ENCODE peak calls at places on chromosomes 12 and 14, in seven cellular contexts. S is cardiac muscle cell; F is adrenal gland; Z is CD8-positive, alpha-beta T cell; G is heart left ventricle; Y is ovary; V is HCT116. K is an unnamed sample.

GRCh38 chr14:93133476-93133875 is 17.8 kb upstream of the ITPK1 start:
- DNase-seq in S (no peak), F (peak; percentile 65), Y (no peak), V (no peak), G (no peak), Z (no peak), K (peak; percentile 78)

GRCh38 chr14:89435527-89436273 is 18.7 kb upstream of the FOXN3 start:
- DNase-seq in G (no peak), Y (peak; percentile 8), S (no peak), Z (no peak), F (no peak), V (no peak), K (no peak)

GRCh38 chr12:116551952-116552749 is 7.0 kb upstream of the MAP1LC3B2 start:
- DNase-seq in Z (no peak), G (peak; percentile 43), F (peak; percentile 19), Y (no peak), V (peak; percentile 40), S (no peak), K (peak; percentile 59)

GRCh38 chr14:64531567-64531966 is 9.0 kb upstream of the HSPA2 start:
- DNase-seq in Y (no peak), S (no peak), V (no peak), F (no peak), Z (no peak), G (no peak), K (no peak)

GRCh38 chr14:75247286-75247922 is 31.2 kb upstream of the FOS start:
- DNase-seq in G (no peak), Z (peak; percentile 67), V (no peak), Y (no peak), F (no peak), S (no peak), K (no peak)

GRCh38 chr14:67645414-67645813 is 25.7 kb downstream of the ARG2 start:
- DNase-seq in G (peak; percentile 46), V (no peak), F (no peak), Y (no peak), S (no peak), Z (no peak), K (no peak)

GRCh38 chr12:12022306-12022931 is 48.3 kb upstream of the BCL2L14 start:
- DNase-seq in S (no peak), F (peak; percentile 26), V (no peak), Y (no peak), G (no peak), Z (no peak), K (no peak)

GRCh38 chr12:68530965-68531364 is 79.7 kb upstream of the RAP1B start:
- DNase-seq in F (peak; percentile 7), V (no peak), Z (no peak), G (peak; percentile 25), Y (no peak), S (no peak), K (peak; percentile 45)

GRCh38 chr12:7134371-7135166 is 4.4 kb downstream of the CLSTN3 start:
- DNase-seq in Y (no peak), F (no peak), S (no peak), G (no peak), V (no peak), Z (no peak), K (no peak)

GRCh38 chr12:96192926-96193573 is 1.1 kb upstream of the ELK3 start:
- DNase-seq in F (no peak), Z (peak; percentile 16), V (no peak), Y (no peak), S (no peak), G (no peak), K (no peak)

GRCh38 chr14:62289471-62289870 is 527.3 kb downstream of the SNAPC1 start:
- DNase-seq in Z (no peak), Y (no peak), G (no peak), V (no peak), S (no peak), F (no peak), K (no peak)

GRCh38 chr12:22628228-22628627 is 3.3 kb downstream of the ETNK1 start:
- DNase-seq in Z (no peak), V (no peak), S (no peak), F (no peak), G (no peak), Y (no peak), K (no peak)

GRCh38 chr12:109053382-109054123 is 1.2 kb downstream of the USP30 start:
- DNase-seq in S (peak; percentile 1), F (peak; percentile 21), Z (peak; percentile 24), Y (no peak), V (no peak), G (no peak), K (no peak)

GRCh38 chr14:105212541-105213305 is 31.6 kb upstream of the NUDT14 start:
- DNase-seq in F (no peak), Y (no peak), S (no peak), Z (no peak), G (no peak), V (no peak), K (no peak)

GRCh38 chr12:124595444-124595843 is 28.0 kb upstream of the NCOR2 start:
- DNase-seq in V (no peak), Y (no peak), G (no peak), S (no peak), F (no peak), Z (no peak), K (no peak)
- H3K9me3 ChIP-seq in V (no peaks in the 10 kb centered on the region), Y (no peaks in the 10 kb centered on the region), G (no peaks in the 10 kb centered on the region), S (no peaks in the 10 kb centered on the region), F (no peaks in the 10 kb centered on the region), Z (no peaks in the 10 kb centered on the region), K (no peaks in the 10 kb centered on the region)

GRCh38 chr12:110343921-110344555 is 59.5 kb downstream of the ANAPC7 start:
- DNase-seq in V (no peak), G (no peak), S (no peak), Z (no peak), F (no peak), Y (no peak), K (no peak)
- H3K27ac ChIP-seq in V (no peak overlapping the region), G (no peak overlapping the region), S (peak overlapping the region; percentile 50), Z (no peak overlapping the region), F (no peak overlapping the region), Y (no peak overlapping the region), K (no peak overlapping the region)

GRCh38 chr12:124761876-124762275 is 101.8 kb downstream of the SCARB1 start:
- DNase-seq in F (no peak), S (peak; percentile 35), G (peak; percentile 84), Z (no peak), V (no peak), Y (no peak), K (no peak)
- H3K9me3 ChIP-seq in F (no peaks in the 10 kb centered on the region), S (no peaks in the 10 kb centered on the region), G (peaks cover 6% of the 10 kb centered on the region), Z (peaks cover 10% of the 10 kb centered on the region), V (peaks cover 13% of the 10 kb centered on the region), Y (no peaks in the 10 kb centered on the region), K (peaks cover 9% of the 10 kb centered on the region)

DNA sequence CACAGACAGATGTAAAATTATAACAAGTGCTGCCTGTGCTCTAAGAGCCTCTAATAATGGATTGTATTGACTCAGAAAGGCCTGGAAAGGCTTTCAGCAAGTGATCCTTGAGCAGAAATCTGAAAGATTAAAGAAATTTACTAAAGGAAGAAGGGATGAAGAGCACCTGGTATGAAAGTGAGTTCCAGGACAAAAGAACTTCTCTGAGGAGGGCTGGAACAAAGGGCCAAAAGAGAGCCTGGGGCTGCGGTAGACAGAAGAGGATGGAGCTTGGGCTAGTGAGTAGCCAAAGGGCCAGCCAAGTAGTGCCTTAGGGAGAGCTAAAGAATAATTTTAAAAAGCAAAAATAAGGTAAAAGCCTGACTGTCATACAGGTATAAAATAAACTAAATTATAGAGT is 44.0 kb downstream of the BCAT1 start:
- DNase-seq in Z (no peak), G (no peak), S (no peak), V (no peak), F (no peak), Y (no peak), K (no peak)
- H3K27ac ChIP-seq in Z (no peak overlapping the region), G (no peak overlapping the region), S (no peak overlapping the region), V (no peak overlapping the region), F (no peak overlapping the region), Y (no peak overlapping the region), K (no peak overlapping the region)

DNA sequence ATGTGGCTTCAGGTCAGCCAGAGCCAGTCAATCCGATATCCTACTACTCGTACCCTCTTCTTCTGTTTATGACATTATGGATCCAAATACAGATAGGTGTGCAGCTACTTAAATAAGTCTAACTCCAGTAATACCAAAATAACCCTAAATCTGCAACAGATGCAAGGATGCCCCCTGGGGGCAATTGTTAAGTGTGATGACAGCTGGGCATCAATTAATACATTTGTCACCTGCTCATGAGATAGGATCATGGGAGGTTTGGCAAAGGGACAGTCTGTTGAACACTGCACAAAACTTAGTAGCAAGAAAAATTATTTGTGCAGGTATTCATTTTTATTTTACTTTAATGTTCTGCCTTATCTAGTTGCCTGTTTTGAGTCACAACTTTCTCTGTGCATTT is 83.2 kb downstream of the SLC38A6 start:
- DNase-seq in Y (no peak), G (no peak), F (no peak), Z (no peak), V (no peak), S (no peak), K (no peak)
- H3K9me3 ChIP-seq in Y (no peaks in the 10 kb centered on the region), G (no peaks in the 10 kb centered on the region), F (no peaks in the 10 kb centered on the region), Z (no peaks in the 10 kb centered on the region), V (no peaks in the 10 kb centered on the region), S (no peaks in the 10 kb centered on the region), K (no peaks in the 10 kb centered on the region)

DNA sequence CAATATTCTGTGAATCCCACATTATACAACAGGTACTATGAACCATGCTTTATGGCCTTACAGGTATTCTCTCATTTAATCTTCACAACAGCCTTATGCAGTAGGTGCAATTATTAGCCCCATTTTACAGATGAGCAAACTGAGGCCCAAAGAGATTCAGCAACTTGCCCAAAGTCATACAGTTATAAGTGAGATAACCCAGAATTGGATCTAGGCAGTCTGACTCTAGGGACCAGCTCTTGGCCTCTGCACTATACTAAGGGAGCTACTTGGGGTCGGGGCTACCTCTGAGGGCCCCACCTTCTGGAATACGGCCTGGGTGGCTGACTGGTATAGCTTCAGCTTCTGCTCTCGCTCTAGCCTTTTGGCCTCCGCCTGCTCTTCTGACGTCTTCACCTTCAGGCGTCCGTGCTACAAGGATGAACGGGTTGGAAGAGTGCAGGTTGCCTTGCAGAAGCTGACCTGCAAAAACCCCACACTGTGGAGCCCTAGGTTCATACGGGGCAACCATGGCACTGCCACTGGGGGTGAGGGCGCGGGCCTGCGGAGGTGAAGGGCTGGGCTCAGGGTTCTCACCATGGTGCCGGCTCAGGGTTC is 762 bp downstream of the RABGGTA start:
- DNase-seq in V (peak; percentile 8), F (no peak), Z (no peak), S (no peak), G (no peak), Y (no peak), K (no peak)
- H3K27ac ChIP-seq in V (peak overlapping the region; percentile 86), F (peak overlapping the region; percentile 99), Z (peak overlapping the region; percentile 93), S (peak overlapping the region; percentile 93), G (peak overlapping the region; percentile 99), Y (peak overlapping the region; percentile 76), K (peak overlapping the region; percentile 94)

GRCh38 chr12:132295101-132295526 is 34.3 kb downstream of the GALNT9 start:
- DNase-seq in S (no peak), V (no peak), Z (no peak), F (no peak), G (no peak), Y (no peak), K (no peak)
- H3K9me3 ChIP-seq in S (no peaks in the 10 kb centered on the region), V (no peaks in the 10 kb centered on the region), Z (no peaks in the 10 kb centered on the region), F (no peaks in the 10 kb centered on the region), G (no peaks in the 10 kb centered on the region), Y (no peaks in the 10 kb centered on the region), K (no peaks in the 10 kb centered on the region)

GRCh38 chr12:52151859-52152783 is 39.7 kb downstream of the KRT80 start:
- DNase-seq in S (peak; percentile 74), V (no peak), Y (peak; percentile 83), F (peak; percentile 73), Z (peak; percentile 70), G (peak; percentile 86), K (no peak)
- H3K27ac ChIP-seq in S (no peak overlapping the region), V (peak overlapping the region; percentile 100), Y (no peak overlapping the region), F (no peak overlapping the region), Z (no peak overlapping the region), G (peak overlapping the region; percentile 51), K (no peak overlapping the region)

K was measured in SK-N-MC.